ENCODE peak calls at places on chromosomes 13 and 19, in six cellular contexts. I, Y, W, A, V and M are unnamed samples.

GRCh38 chr13:31192306-31192705 is 7.5 kb upstream of the B3GLCT start:
- DNase-seq in Y (no peak), A (no peak), W (no peak), I (peak; percentile 86), V (no peak), M (no peak)

GRCh38 chr19:46950526-46951235 is 69.0 kb upstream of the NPAS1 start:
- DNase-seq in A (no peak), Y (no peak), V (no peak), W (no peak), I (no peak), M (no peak)

GRCh38 chr13:30744056-30744684 is 8.8 kb downstream of the ALOX5AP start:
- DNase-seq in A (no peak), W (no peak), Y (no peak), I (no peak), V (no peak), M (peak; percentile 83)

GRCh38 chr13:71624641-71625040 is 242.4 kb downstream of the DACH1 start:
- DNase-seq in A (no peak), I (no peak), W (no peak), V (no peak), Y (no peak), M (no peak)

GRCh38 chr13:111326621-111326965 is 6.2 kb downstream of the TEX29 start:
- DNase-seq in Y (no peak), A (no peak), I (no peak), V (no peak), W (no peak), M (no peak)

GRCh38 chr13:88031980-88032562 is 360.9 kb downstream of the SLITRK5 start:
- DNase-seq in V (no peak), Y (no peak), W (no peak), A (no peak), I (no peak), M (no peak)

GRCh38 chr13:111482806-111483620 is 162.6 kb downstream of the TEX29 start:
- DNase-seq in W (no peak), Y (no peak), I (no peak), V (peak; percentile 69), A (no peak), M (peak; percentile 49)

GRCh38 chr13:97659602-97660001 is 225.6 kb downstream of the RAP2A start:
- DNase-seq in Y (no peak), W (no peak), V (peak; percentile 25), I (peak; percentile 47), A (no peak), M (no peak)

GRCh38 chr13:26589754-26590153 is 32.3 kb downstream of the WASF3 start:
- DNase-seq in V (no peak), I (peak; percentile 24), Y (no peak), A (no peak), W (no peak), M (no peak)

GRCh38 chr19:12194827-12195500 is 32.1 kb downstream of the ZNF136 start:
- DNase-seq in I (peak; percentile 75), W (no peak), V (no peak), Y (no peak), A (peak; percentile 97), M (peak; percentile 87)

GRCh38 chr19:31529121-31529520 is 179.9 kb upstream of the TSHZ3 start:
- DNase-seq in A (no peak), V (peak; percentile 42), Y (no peak), I (no peak), W (no peak), M (no peak)

GRCh38 chr13:112968380-112968909 is 569 bp upstream of the MCF2L start:
- DNase-seq in I (no peak), Y (peak; percentile 97), V (no peak), A (peak; percentile 93), W (no peak), M (peak; percentile 84)